ENCODE peak calls at places on chromosomes 7 and 10, in nine cellular contexts. F, I, V, E, K, S, P, X and A are unnamed samples. For H3K36me3 and H3K9me3, the result is how much of the 10 kb centered on the place peaks cover.

GRCh38 chr7:48083114-48083830 is 5.8 kb upstream of the UPP1 start:
- DNase-seq in K (no peak), F (no peak), S (no peak), V (no peak), I (peak), P (no peak), X (no peak), E (no peak), A (no peak)

GRCh38 chr7:121697731-121698396 is 175.1 kb upstream of the PTPRZ1 start:
- DNase-seq in E (no peak), P (no peak), S (no peak), K (no peak), X (no peak), V (no peak), F (no peak), I (no peak), A (no peak)

GRCh38 chr10:5606864-5607263 is 59.5 kb downstream of the ASB13 start:
- DNase-seq in I (no peak), F (no peak), V (no peak), P (no peak), K (no peak), X (no peak), E (no peak), S (no peak), A (no peak)

GRCh38 chr10:8602821-8603220 is 548.3 kb downstream of the GATA3 start:
- DNase-seq in X (no peak), P (no peak), F (no peak), V (no peak), K (no peak), E (no peak), I (no peak), S (no peak), A (no peak)

GRCh38 chr10:27637601-27638000 is 108.0 kb downstream of the MKX start:
- DNase-seq in I (no peak), V (no peak), K (no peak), F (no peak), S (no peak), P (no peak), E (no peak), X (no peak), A (peak)

GRCh38 chr7:5406957-5407930 is 16.4 kb downstream of the TNRC18 start:
- DNase-seq in X (no peak), E (no peak), I (no peak), S (no peak), P (no peak), F (no peak), K (no peak), V (no peak), A (peak)

GRCh38 chr7:28957064-28957821 is 887 bp downstream of the TRIL start:
- DNase-seq in P (no peak), S (no peak), V (peak), E (no peak), K (peak), X (peak), F (no peak), I (peak), A (no peak)

GRCh38 chr7:28921822-28922221 is 36.3 kb downstream of the TRIL start:
- DNase-seq in E (no peak), X (no peak), K (peak), P (no peak), I (peak), F (peak), V (no peak), S (peak), A (peak)

GRCh38 chr10:15601819-15602218 is 117.9 kb downstream of the ITGA8 start:
- DNase-seq in E (no peak), X (no peak), V (no peak), S (no peak), K (no peak), F (no peak), P (no peak), I (no peak), A (no peak)

GRCh38 chr7:7761340-7761973 is 43.0 kb upstream of the RPA3 start:
- DNase-seq in P (no peak), K (no peak), F (no peak), V (no peak), E (no peak), S (peak), X (no peak), I (peak), A (peak)

GRCh38 chr10:10850227-10850626 is 167.4 kb upstream of the CELF2 start:
- DNase-seq in V (no peak), X (no peak), E (no peak), I (no peak), K (no peak), F (no peak), P (no peak), S (no peak), A (no peak)

GRCh38 chr7:133753513-133753912 is 373.6 kb upstream of the LRGUK start:
- DNase-seq in E (no peak), S (no peak), V (no peak), F (no peak), X (no peak), K (no peak), I (no peak), P (no peak), A (no peak)

GRCh38 chr7:151008511-151009323 is 15.6 kb downstream of the ATG9B start:
- DNase-seq in E (peak), S (peak), K (peak), F (no peak), V (peak), P (peak), X (peak), I (peak), A (no peak)

GRCh38 chr10:124686707-124687376 is 57.3 kb downstream of the FAM53B start:
- DNase-seq in S (no peak), X (no peak), P (no peak), E (no peak), I (no peak), F (peak), K (no peak), V (peak), A (peak)

GRCh38 chr7:41130021-41130420 is 572.9 kb downstream of the INHBA start:
- DNase-seq in K (no peak), P (no peak), I (no peak), E (no peak), F (no peak), V (no peak), X (no peak), S (no peak), A (no peak)

GRCh38 chr7:18488047-18488446 is 7.5 kb upstream of the HDAC9 start:
- DNase-seq in X (no peak), V (no peak), P (no peak), E (no peak), I (no peak), S (no peak), K (no peak), F (no peak), A (no peak)

GRCh38 chr10:49465717-49466116 is 69.8 kb upstream of the DRGX start:
- DNase-seq in X (no peak), E (no peak), P (no peak), V (no peak), K (no peak), S (no peak), I (no peak), F (no peak), A (no peak)

GRCh38 chr7:132532237-132532734 is 44.0 kb downstream of the PLXNA4 start:
- DNase-seq in S (no peak), E (no peak), P (no peak), V (no peak), X (no peak), K (no peak), I (no peak), F (no peak), A (no peak)

GRCh38 chr10:80497187-80498038 is 40.3 kb upstream of the SH2D4B start:
- DNase-seq in X (peak), K (peak), F (peak), E (no peak), V (no peak), P (no peak), I (peak), S (no peak), A (no peak)

GRCh38 chr7:22551768-22552513 is 52.0 kb upstream of the STEAP1B start:
- DNase-seq in S (no peak), I (no peak), P (no peak), E (no peak), K (no peak), V (no peak), X (no peak), F (no peak), A (no peak)

GRCh38 chr7:50479743-50480517 is 29.8 kb upstream of the FIGNL1 start:
- DNase-seq in S (no peak), I (no peak), F (no peak), E (no peak), V (no peak), X (no peak), P (no peak), K (no peak), A (no peak)

GRCh38 chr7:151810434-151811232 is 66.3 kb downstream of the PRKAG2 start:
- DNase-seq in X (peak), V (no peak), P (no peak), I (no peak), E (no peak), K (no peak), S (no peak), F (no peak), A (no peak)

GRCh38 chr7:113774182-113774807 is 144.5 kb downstream of the PPP1R3A start:
- DNase-seq in I (peak), K (no peak), S (peak), F (no peak), V (no peak), E (no peak), X (no peak), P (no peak), A (peak)

GRCh38 chr7:87517136-87517805 is 41.8 kb upstream of the ABCB4 start:
- DNase-seq in E (no peak), X (no peak), P (no peak), F (no peak), S (no peak), V (no peak), K (no peak), I (peak), A (no peak)

GRCh38 chr10:119368991-119369869 is 161.9 kb downstream of the GRK5 start:
- DNase-seq in E (no peak), X (peak), S (no peak), P (peak), V (peak), K (no peak), F (no peak), I (no peak), A (no peak)

GRCh38 chr10:112763916-112764520 is 186.0 kb upstream of the TCF7L2 start:
- DNase-seq in S (no peak), I (no peak), X (no peak), K (no peak), E (no peak), V (no peak), P (no peak), F (no peak), A (no peak)

GRCh38 chr7:126449621-126450268 is 803.0 kb downstream of the GRM8 start:
- DNase-seq in I (no peak), F (no peak), E (no peak), P (no peak), S (no peak), X (no peak), K (no peak), V (no peak), A (no peak)

GRCh38 chr10:47253651-47254375 is 46.2 kb upstream of the GDF10 start:
- DNase-seq in P (no peak), E (no peak), K (no peak), S (no peak), V (no peak), X (no peak), I (peak), F (peak), A (no peak)

GRCh38 chr10:93006435-93007039 is 54.1 kb upstream of the CYP26C1 start:
- DNase-seq in F (no peak), K (no peak), P (no peak), S (no peak), X (no peak), V (no peak), E (no peak), I (peak), A (peak)

GRCh38 chr10:71396084-71396713 is 521 bp upstream of the CDH23 start:
- DNase-seq in K (peak), E (no peak), P (no peak), I (peak), V (no peak), F (peak), X (peak), S (no peak), A (peak)
- H3K4me3 ChIP-seq in K (peak), E (no peak), P (peak), I (no peak), V (no peak), F (peak), X (peak), S (no peak), A (peak)

DNA sequence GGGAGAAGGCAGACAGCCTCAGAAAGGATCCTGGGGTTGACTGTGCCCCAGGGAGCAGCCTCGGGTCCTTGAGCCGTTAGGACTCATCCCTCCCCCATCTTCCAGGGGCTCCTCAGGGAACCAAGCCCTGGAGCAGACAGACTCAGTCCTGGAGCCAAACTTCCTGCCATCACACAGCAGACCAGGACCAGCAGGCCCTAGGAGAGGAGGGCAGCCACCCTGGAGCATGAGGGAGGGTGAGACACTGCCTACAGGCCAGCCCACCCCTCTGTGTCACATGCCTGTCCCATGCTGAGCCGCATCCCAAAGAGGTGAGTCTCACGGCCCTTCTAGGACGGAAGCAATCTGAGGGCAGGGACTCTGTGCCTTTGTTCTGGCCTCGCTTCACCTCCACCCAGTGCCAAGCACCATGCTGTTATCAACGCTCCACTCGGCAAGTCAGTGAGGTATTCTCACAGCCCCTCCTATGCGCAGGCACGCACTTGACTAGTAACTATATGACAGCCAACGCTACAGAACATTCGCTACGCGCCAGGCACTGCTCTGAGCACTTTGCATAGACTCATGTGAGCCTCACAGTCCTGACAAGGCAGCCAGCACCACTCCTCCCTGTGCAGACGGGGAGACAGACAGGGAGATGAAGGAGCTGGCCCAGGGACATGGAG is 19.1 kb downstream of the MAD1L1 start:
- DNase-seq in S (no peak), V (peak), K (no peak), I (no peak), E (no peak), F (no peak), X (no peak), P (no peak), A (no peak)
- H3K36me3 ChIP-seq in S (under half), V (under half), K (under half), I (under half), E (half or more), F (half or more), X (half or more), P (under half), A (half or more)

GRCh38 chr10:108166401-108166800 is 1001.9 kb upstream of the SORCS1 start:
- DNase-seq in V (no peak), I (peak), E (no peak), P (no peak), S (no peak), F (no peak), K (no peak), X (no peak), A (no peak)
- H3K9me3 ChIP-seq in V (under half), I (under half), E (under half), P (under half), S (under half), F (under half), K (under half), X (under half), A (under half)

GRCh38 chr7:117061751-117062150 is 108.5 kb downstream of the ST7 start:
- DNase-seq in S (no peak), I (peak), F (no peak), V (no peak), X (no peak), P (no peak), E (no peak), K (no peak), A (no peak)
- H3K4me3 ChIP-seq in S (no peak), I (no peak), F (no peak), V (no peak), X (no peak), P (no peak), E (no peak), K (no peak), A (no peak)

GRCh38 chr7:2640858-2641257 is 9.1 kb downstream of the TTYH3 start:
- DNase-seq in K (no peak), P (no peak), X (no peak), I (no peak), E (no peak), F (no peak), V (no peak), S (no peak), A (no peak)

GRCh38 chr7:2639994-2640830 is 8.4 kb downstream of the TTYH3 start:
- DNase-seq in E (no peak), P (no peak), V (no peak), I (no peak), F (no peak), S (no peak), X (no peak), K (peak), A (no peak)

GRCh38 chr7:2638224-2638991 is 6.6 kb downstream of the TTYH3 start:
- DNase-seq in P (no peak), S (no peak), I (peak), X (no peak), V (no peak), K (peak), F (no peak), E (no peak), A (no peak)

GRCh38 chr7:2637505-2638223 is 5.9 kb downstream of the TTYH3 start:
- DNase-seq in I (no peak), S (no peak), E (no peak), V (peak), X (peak), P (peak), K (peak), F (peak), A (no peak)

GRCh38 chr7:2639151-2639993 is 7.6 kb downstream of the TTYH3 start:
- DNase-seq in S (no peak), F (no peak), K (no peak), E (no peak), I (no peak), V (no peak), P (no peak), X (no peak), A (no peak)
- H3K36me3 ChIP-seq in S (under half), F (under half), K (under half), E (under half), I (under half), V (under half), P (under half), X (under half), A (under half)

DNA sequence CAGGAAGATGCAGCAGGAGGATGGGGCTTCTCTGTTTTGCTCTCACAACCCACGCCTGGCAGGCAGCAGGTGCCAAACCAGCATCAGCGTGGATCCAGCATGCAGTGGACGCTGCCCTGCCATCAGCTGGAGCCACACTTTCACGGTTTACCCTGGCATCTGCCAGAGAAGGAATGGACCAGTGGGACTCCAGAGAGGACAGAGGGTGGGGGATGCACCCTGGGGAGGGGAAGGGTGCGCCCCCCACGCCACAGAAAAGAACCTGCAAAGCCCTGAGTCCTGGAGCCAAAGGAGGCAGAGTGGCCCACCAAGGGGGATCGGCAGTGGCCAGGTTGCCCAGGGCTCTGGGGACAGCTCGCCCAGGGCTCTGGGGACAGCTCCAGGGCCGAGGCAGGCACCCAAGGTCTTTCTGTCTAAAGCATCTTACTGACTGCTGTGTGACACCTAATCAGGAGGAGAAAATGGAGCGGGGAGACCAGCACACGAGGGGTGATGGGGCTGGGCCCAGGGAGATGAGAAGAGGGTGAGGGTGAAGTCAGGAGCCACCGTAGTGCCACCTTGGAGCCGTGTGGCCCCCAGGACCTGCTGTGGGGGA is 225.1 kb downstream of the DNAJB6 start:
- DNase-seq in V (no peak), S (no peak), F (no peak), I (no peak), P (no peak), E (no peak), X (no peak), K (no peak), A (no peak)
- H3K9me3 ChIP-seq in V (under half), S (under half), F (under half), I (under half), P (under half), E (under half), X (under half), K (under half), A (under half)

GRCh38 chr10:107914450-107915276 is 750.2 kb upstream of the SORCS1 start:
- DNase-seq in F (no peak), P (no peak), V (peak), I (peak), X (peak), S (no peak), K (no peak), E (no peak), A (no peak)
- H3K4me3 ChIP-seq in F (no peak), P (no peak), V (no peak), I (peak), X (peak), S (no peak), K (no peak), E (no peak), A (peak)

GRCh38 chr7:138585283-138585993 is 115.7 kb downstream of the SVOPL start:
- DNase-seq in P (no peak), X (no peak), K (no peak), E (no peak), V (no peak), I (no peak), S (no peak), F (no peak), A (no peak)

GRCh38 chr7:138584283-138584682 is 116.9 kb downstream of the SVOPL start:
- DNase-seq in I (peak), V (no peak), S (no peak), F (no peak), E (no peak), P (no peak), X (no peak), K (no peak), A (no peak)

GRCh38 chr7:138584696-138585095 is 116.5 kb downstream of the SVOPL start:
- DNase-seq in K (no peak), V (no peak), E (no peak), S (no peak), P (no peak), F (no peak), I (peak), X (no peak), A (no peak)

GRCh38 chr7:138590154-138590553 is 111.0 kb downstream of the SVOPL start:
- DNase-seq in P (no peak), S (no peak), X (no peak), I (no peak), V (no peak), K (no peak), E (no peak), F (no peak), A (no peak)

DNA sequence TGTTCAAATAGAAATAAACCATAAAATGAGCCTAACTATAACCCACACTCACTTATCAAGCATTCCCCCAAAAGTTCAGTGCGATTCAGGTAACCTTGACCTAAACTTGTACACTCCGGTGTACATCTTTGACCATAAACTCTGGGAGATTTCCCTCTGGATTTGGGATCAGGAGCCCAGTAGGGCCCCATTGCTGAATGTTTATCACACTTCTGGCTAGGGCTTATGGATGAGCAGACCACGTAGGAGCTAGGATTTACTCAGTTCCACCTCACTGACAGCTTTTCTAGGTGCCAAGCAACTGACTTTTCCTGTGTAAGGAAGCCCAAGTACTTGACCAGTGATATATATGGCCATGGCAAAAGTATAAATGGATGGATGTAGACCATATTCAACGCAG is 113.7 kb downstream of the SVOPL start:
- DNase-seq in X (no peak), F (no peak), V (no peak), I (no peak), K (no peak), S (no peak), E (no peak), P (no peak), A (no peak)
- H3K36me3 ChIP-seq in X (under half), F (under half), V (under half), I (under half), K (under half), S (under half), E (under half), P (under half), A (half or more)

DNA sequence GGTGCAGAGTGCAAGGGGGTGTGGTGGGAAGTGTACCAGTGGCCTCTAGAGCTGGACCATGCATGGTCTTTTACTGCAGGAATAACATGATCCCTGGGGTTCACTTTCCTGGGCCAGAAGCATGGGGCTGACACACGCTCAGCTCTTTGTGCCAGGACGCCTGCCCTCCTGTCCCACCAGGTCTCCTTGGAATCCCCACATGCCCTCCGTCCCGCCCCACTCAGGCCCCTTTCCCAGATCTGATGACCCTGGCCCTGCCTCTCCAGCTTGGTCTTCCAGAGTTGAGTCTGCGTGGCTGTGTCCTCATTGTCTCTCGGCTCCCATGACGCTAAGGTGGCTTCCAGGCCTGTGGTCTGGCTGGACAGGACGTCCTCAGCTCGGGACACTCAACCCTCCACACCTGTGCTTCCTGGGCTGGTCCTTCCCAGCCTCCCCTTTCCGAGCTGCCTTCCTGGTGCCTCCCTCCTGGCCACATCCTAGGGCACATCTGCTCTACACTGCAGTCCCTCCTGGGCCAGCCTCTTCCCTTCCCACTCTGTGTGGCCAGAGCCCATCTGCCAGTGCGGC is 249.5 kb upstream of the SHH start:
- DNase-seq in K (no peak), S (no peak), F (no peak), E (no peak), P (no peak), I (no peak), V (no peak), X (peak), A (no peak)
- H3K9me3 ChIP-seq in K (under half), S (under half), F (under half), E (under half), P (under half), I (under half), V (under half), X (under half), A (under half)